ENCODE peak calls at places on chromosome 21, in five cellular contexts. A, D, R, J and W are unnamed samples. For H3K4me1, the result is how much of the 10 kb centered on the place peaks cover.

GRCh38 chr21:42460391-42461184 is 35.4 kb downstream of the RSPH1 start:
- DNase-seq in D (peak), J (no peak), R (no peak), A (no peak), W (no peak)

GRCh38 chr21:17858764-17859163 is 39.6 kb upstream of the C21orf91 start:
- DNase-seq in D (peak), A (no peak), R (no peak), J (no peak), W (no peak)

GRCh38 chr21:38438476-38438893 is 59.8 kb downstream of the ERG start:
- DNase-seq in R (peak), A (peak), J (peak), D (no peak), W (no peak)

GRCh38 chr21:45530423-45531113 is 11.7 kb downstream of the SLC19A1 start:
- DNase-seq in J (no peak), D (no peak), A (peak), R (peak), W (peak)

GRCh38 chr21:42340187-42340586 is 10.6 kb downstream of the TFF2 start:
- DNase-seq in A (no peak), J (no peak), R (no peak), D (no peak), W (no peak)

GRCh38 chr21:16570856-16571255 is 841.1 kb downstream of the USP25 start:
- DNase-seq in A (no peak), D (no peak), J (no peak), R (no peak), W (no peak)

GRCh38 chr21:25885880-25886279 is 151.1 kb downstream of the GABPA start:
- DNase-seq in J (no peak), R (no peak), A (no peak), D (no peak), W (no peak)

GRCh38 chr21:46317710-46318463 is 5.8 kb downstream of the C21orf58 start:
- DNase-seq in D (peak), R (peak), J (no peak), A (no peak), W (no peak)

GRCh38 chr21:46585191-46585953 is 19.5 kb downstream of the S100B start:
- DNase-seq in R (no peak), D (no peak), J (no peak), A (no peak), W (no peak)

GRCh38 chr21:46117586-46118304 is 19.8 kb downstream of the COL6A2 start:
- DNase-seq in D (no peak), A (peak), R (peak), J (no peak), W (peak)

GRCh38 chr21:38766987-38767722 is 38.6 kb upstream of the ETS2 start:
- DNase-seq in D (no peak), J (no peak), A (no peak), R (no peak), W (no peak)

GRCh38 chr21:16424331-16424749 is 694.6 kb downstream of the USP25 start:
- DNase-seq in R (no peak), J (peak), A (no peak), D (no peak), W (no peak)

GRCh38 chr21:44952929-44953627 is 13.2 kb downstream of the SLX9 start:
- DNase-seq in D (no peak), A (no peak), J (no peak), R (no peak), W (no peak)

GRCh38 chr21:27802816-27803475 is 836.1 kb upstream of the ADAMTS5 start:
- DNase-seq in A (no peak), J (peak), D (peak), R (no peak), W (peak)

GRCh38 chr21:41952568-41953248 is 1.1 kb downstream of the C2CD2 start:
- DNase-seq in A (no peak), D (peak), R (no peak), J (no peak), W (no peak)

DNA sequence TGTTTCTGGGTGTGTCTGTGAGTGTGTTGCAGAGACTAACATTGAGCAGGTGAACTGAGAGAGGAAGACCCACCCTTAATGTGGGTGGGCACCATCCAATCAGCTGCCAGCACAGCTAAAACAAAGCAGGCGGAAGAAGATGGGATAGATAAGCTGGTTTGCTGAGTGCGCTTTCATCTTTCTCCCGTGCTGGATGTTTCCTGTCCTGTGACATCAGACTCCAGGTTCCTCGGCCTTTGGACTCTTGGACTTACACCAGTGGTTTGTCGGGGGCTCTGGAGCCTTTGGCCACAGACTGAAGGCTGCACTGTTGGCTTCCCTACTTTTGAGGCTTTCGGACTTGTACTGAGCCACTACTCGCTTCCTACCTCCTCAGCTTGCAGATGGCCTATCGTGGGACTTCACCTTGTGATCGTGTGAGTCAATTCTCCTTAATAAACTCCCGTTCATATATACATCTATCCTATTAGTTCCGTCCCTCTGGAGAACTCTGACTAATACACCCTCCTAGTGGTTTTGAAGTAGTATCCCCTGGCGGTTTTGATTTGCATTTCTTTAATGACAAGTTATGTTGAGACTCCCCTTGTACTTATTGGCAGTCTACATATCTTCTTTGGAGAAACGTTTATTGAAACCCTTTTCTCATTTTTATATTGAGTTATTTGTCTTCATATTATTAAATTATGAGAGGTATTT is 546.6 kb upstream of the TMPRSS15 start:
- DNase-seq in R (no peak), J (no peak), A (no peak), D (no peak), W (no peak)
- H3K4me3 ChIP-seq in R (no peak), J (no peak), A (no peak), D (no peak), W (no peak)

GRCh38 chr21:29360799-29361765 is 62.4 kb downstream of the BACH1 start:
- DNase-seq in D (peak), A (no peak), R (no peak), J (no peak), W (peak)
- TF ChIP-seq CTCF in D (peak), A (no peak), R (no peak), J (no peak), W (peak)

GRCh38 chr21:37207441-37208009 is 59.6 kb downstream of the VPS26C start:
- DNase-seq in D (no peak), R (peak), A (no peak), J (peak), W (no peak)
- H3K4me1 ChIP-seq in D (under half), R (under half), A (under half), J (under half), W (under half)

GRCh38 chr21:33976082-33976979 is 60.7 kb upstream of the ATP5PO start:
- DNase-seq in D (no peak), R (peak), J (peak), A (no peak), W (peak)
- H3K4me3 ChIP-seq in D (no peak), R (no peak), J (no peak), A (no peak), W (no peak)

GRCh38 chr21:29145837-29146453 is 15.5 kb downstream of the MAP3K7CL start:
- DNase-seq in J (no peak), A (no peak), D (no peak), R (no peak), W (no peak)
- TF ChIP-seq CTCF in J (no peak), A (no peak), D (no peak), R (no peak), W (no peak)

DNA sequence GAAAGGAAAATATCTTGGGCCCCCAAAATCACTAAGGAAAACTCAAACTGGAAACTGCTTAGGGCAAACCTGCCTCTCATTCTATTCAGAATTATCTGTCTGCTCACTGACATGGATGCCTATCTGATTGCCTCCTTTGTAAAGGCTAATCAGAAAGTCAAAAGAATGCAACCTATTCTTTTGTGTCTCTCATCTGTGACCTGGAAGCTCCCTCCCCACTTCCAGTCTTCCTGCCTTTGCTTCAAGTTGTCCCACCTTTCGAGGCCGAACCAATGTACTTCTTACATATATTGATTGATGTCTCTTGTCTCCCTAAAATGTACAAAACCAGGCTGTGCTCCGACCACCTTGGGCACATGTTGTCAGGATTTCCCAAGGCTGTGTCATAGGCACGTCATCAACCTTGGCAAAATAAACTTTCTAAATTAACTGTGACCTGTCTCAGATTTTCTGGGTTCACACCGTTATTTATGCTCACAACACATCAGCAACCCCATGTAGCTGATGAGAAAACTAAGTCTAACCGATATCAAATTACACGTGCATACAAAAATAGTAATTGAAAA is 302.3 kb upstream of the NRIP1 start:
- DNase-seq in J (no peak), D (peak), R (no peak), A (no peak), W (no peak)
- H3K4me1 ChIP-seq in J (under half), D (under half), R (under half), A (under half), W (under half)

GRCh38 chr21:37009740-37010341 is 3.3 kb downstream of the RIPPLY3 start:
- DNase-seq in R (peak), J (peak), D (peak), A (peak), W (peak)
- H3K4me3 ChIP-seq in R (peak), J (peak), D (no peak), A (no peak), W (peak)